ENCODE peak calls at places on chromosomes 12 and 14, in nine cellular contexts. One of them, this sample, is unnamed.

GRCh38 chr12:10690906-10691305 is 17.1 kb upstream of the STYK1 start:
- DNase-seq in OCI-LY7: no peak
- DNase-seq in lower leg skin: no peak
- DNase-seq in natural killer cell: no peak
- DNase-seq in SK-N-SH: no peak
- DNase-seq in fibroblast of mammary gland: no peak
- DNase-seq in GM06990: no peak
- DNase-seq in lung: no peak
- DNase-seq in PC-9: no peak
- DNase-seq in this sample: no peak

GRCh38 chr12:111546758-111547383 is 52.2 kb downstream of the ATXN2 start:
- DNase-seq in GM06990: no peak
- DNase-seq in lower leg skin: no peak
- DNase-seq in lung: no peak
- DNase-seq in natural killer cell: no peak
- DNase-seq in fibroblast of mammary gland: peak
- DNase-seq in PC-9: no peak
- DNase-seq in SK-N-SH: no peak
- DNase-seq in OCI-LY7: no peak
- DNase-seq in this sample: no peak

GRCh38 chr14:69648480-69649414 is 37.4 kb downstream of the SUSD6 start:
- DNase-seq in SK-N-SH: no peak
- DNase-seq in PC-9: peak
- DNase-seq in fibroblast of mammary gland: peak
- DNase-seq in GM06990: peak
- DNase-seq in natural killer cell: no peak
- DNase-seq in OCI-LY7: peak
- DNase-seq in lung: no peak
- DNase-seq in lower leg skin: no peak
- DNase-seq in this sample: no peak

GRCh38 chr12:91722072-91722471 is 423.6 kb downstream of the BTG1 start:
- DNase-seq in SK-N-SH: no peak
- DNase-seq in OCI-LY7: no peak
- DNase-seq in PC-9: no peak
- DNase-seq in natural killer cell: no peak
- DNase-seq in lower leg skin: no peak
- DNase-seq in fibroblast of mammary gland: peak
- DNase-seq in lung: no peak
- DNase-seq in GM06990: no peak
- DNase-seq in this sample: no peak

GRCh38 chr12:83408168-83408567 is 721.5 kb downstream of the TMTC2 start:
- DNase-seq in lung: no peak
- DNase-seq in lower leg skin: no peak
- DNase-seq in GM06990: no peak
- DNase-seq in OCI-LY7: no peak
- DNase-seq in fibroblast of mammary gland: no peak
- DNase-seq in SK-N-SH: no peak
- DNase-seq in natural killer cell: no peak
- DNase-seq in PC-9: no peak
- DNase-seq in this sample: no peak

GRCh38 chr14:94612174-94612573 is at the start of gene SERPINA3:
- DNase-seq in GM06990: no peak
- DNase-seq in lung: no peak
- DNase-seq in lower leg skin: no peak
- DNase-seq in fibroblast of mammary gland: peak
- DNase-seq in OCI-LY7: no peak
- DNase-seq in natural killer cell: no peak
- DNase-seq in PC-9: no peak
- DNase-seq in SK-N-SH: no peak
- DNase-seq in this sample: no peak

GRCh38 chr12:5244513-5244972 is 187.4 kb upstream of the NTF3 start:
- DNase-seq in SK-N-SH: no peak
- DNase-seq in natural killer cell: no peak
- DNase-seq in lower leg skin: no peak
- DNase-seq in lung: no peak
- DNase-seq in PC-9: no peak
- DNase-seq in GM06990: no peak
- DNase-seq in OCI-LY7: no peak
- DNase-seq in fibroblast of mammary gland: no peak
- DNase-seq in this sample: no peak

GRCh38 chr12:49236423-49236822 is 28.5 kb upstream of the TUBA1C start:
- DNase-seq in PC-9: no peak
- DNase-seq in GM06990: no peak
- DNase-seq in OCI-LY7: no peak
- DNase-seq in lung: no peak
- DNase-seq in lower leg skin: no peak
- DNase-seq in SK-N-SH: no peak
- DNase-seq in natural killer cell: no peak
- DNase-seq in fibroblast of mammary gland: peak
- DNase-seq in this sample: no peak

GRCh38 chr12:116201908-116202307 is 75.6 kb downstream of the MED13L start:
- DNase-seq in lower leg skin: no peak
- DNase-seq in PC-9: no peak
- DNase-seq in SK-N-SH: no peak
- DNase-seq in natural killer cell: no peak
- DNase-seq in GM06990: no peak
- DNase-seq in OCI-LY7: no peak
- DNase-seq in fibroblast of mammary gland: peak
- DNase-seq in lung: no peak
- DNase-seq in this sample: no peak

GRCh38 chr12:16602412-16602811 is 3.5 kb downstream of the LMO3 start:
- DNase-seq in lung: no peak
- DNase-seq in SK-N-SH: no peak
- DNase-seq in PC-9: no peak
- DNase-seq in natural killer cell: no peak
- DNase-seq in OCI-LY7: peak
- DNase-seq in fibroblast of mammary gland: no peak
- DNase-seq in lower leg skin: no peak
- DNase-seq in GM06990: no peak
- DNase-seq in this sample: no peak

GRCh38 chr14:105879503-105879866 is 353.1 kb downstream of the TMEM121 start:
- DNase-seq in fibroblast of mammary gland: no peak
- DNase-seq in lower leg skin: no peak
- DNase-seq in lung: no peak
- DNase-seq in natural killer cell: peak
- DNase-seq in PC-9: no peak
- DNase-seq in SK-N-SH: no peak
- DNase-seq in GM06990: no peak
- DNase-seq in OCI-LY7: no peak
- DNase-seq in this sample: no peak

GRCh38 chr14:74401504-74402241 is 24.3 kb downstream of the SYNDIG1L start:
- DNase-seq in lower leg skin: peak
- DNase-seq in GM06990: peak
- DNase-seq in PC-9: peak
- DNase-seq in lung: no peak
- DNase-seq in OCI-LY7: peak
- DNase-seq in natural killer cell: peak
- DNase-seq in SK-N-SH: peak
- DNase-seq in fibroblast of mammary gland: no peak
- DNase-seq in this sample: peak

GRCh38 chr12:101599311-101599710 is 4.5 kb downstream of the MYBPC1 start:
- DNase-seq in fibroblast of mammary gland: no peak
- DNase-seq in natural killer cell: no peak
- DNase-seq in GM06990: no peak
- DNase-seq in lower leg skin: no peak
- DNase-seq in SK-N-SH: no peak
- DNase-seq in lung: no peak
- DNase-seq in OCI-LY7: no peak
- DNase-seq in PC-9: peak
- DNase-seq in this sample: no peak

GRCh38 chr12:113299619-113300237 is 35.2 kb downstream of the SLC8B1 start:
- DNase-seq in lower leg skin: peak
- DNase-seq in fibroblast of mammary gland: peak
- DNase-seq in PC-9: peak
- DNase-seq in natural killer cell: no peak
- DNase-seq in lung: peak
- DNase-seq in SK-N-SH: peak
- DNase-seq in OCI-LY7: no peak
- DNase-seq in GM06990: no peak
- DNase-seq in this sample: no peak

GRCh38 chr12:121748218-121748570 is 35.6 kb downstream of the TMEM120B start:
- DNase-seq in natural killer cell: no peak
- DNase-seq in lung: no peak
- DNase-seq in OCI-LY7: no peak
- DNase-seq in GM06990: no peak
- DNase-seq in lower leg skin: no peak
- DNase-seq in fibroblast of mammary gland: no peak
- DNase-seq in SK-N-SH: no peak
- DNase-seq in PC-9: no peak
- DNase-seq in this sample: no peak

GRCh38 chr12:64611430-64612286 is 1.4 kb downstream of the RASSF3 start:
- DNase-seq in lung: peak
- DNase-seq in fibroblast of mammary gland: peak
- DNase-seq in natural killer cell: no peak
- DNase-seq in OCI-LY7: peak
- DNase-seq in lower leg skin: peak
- DNase-seq in PC-9: no peak
- DNase-seq in GM06990: no peak
- DNase-seq in SK-N-SH: peak
- DNase-seq in this sample: peak

GRCh38 chr12:102811125-102811737 is 105.8 kb downstream of the PAH start:
- DNase-seq in PC-9: no peak
- DNase-seq in natural killer cell: no peak
- DNase-seq in lung: no peak
- DNase-seq in OCI-LY7: peak
- DNase-seq in fibroblast of mammary gland: peak
- DNase-seq in lower leg skin: no peak
- DNase-seq in SK-N-SH: peak
- DNase-seq in GM06990: no peak
- DNase-seq in this sample: peak
- TF ChIP-seq CTCF in PC-9: peak
- TF ChIP-seq CTCF in natural killer cell: no peak
- TF ChIP-seq CTCF in lung: no peak
- TF ChIP-seq CTCF in OCI-LY7: peak
- TF ChIP-seq CTCF in fibroblast of mammary gland: peak
- TF ChIP-seq CTCF in lower leg skin: no peak
- TF ChIP-seq CTCF in SK-N-SH: peak
- TF ChIP-seq CTCF in GM06990: peak
- TF ChIP-seq CTCF in this sample: peak

DNA sequence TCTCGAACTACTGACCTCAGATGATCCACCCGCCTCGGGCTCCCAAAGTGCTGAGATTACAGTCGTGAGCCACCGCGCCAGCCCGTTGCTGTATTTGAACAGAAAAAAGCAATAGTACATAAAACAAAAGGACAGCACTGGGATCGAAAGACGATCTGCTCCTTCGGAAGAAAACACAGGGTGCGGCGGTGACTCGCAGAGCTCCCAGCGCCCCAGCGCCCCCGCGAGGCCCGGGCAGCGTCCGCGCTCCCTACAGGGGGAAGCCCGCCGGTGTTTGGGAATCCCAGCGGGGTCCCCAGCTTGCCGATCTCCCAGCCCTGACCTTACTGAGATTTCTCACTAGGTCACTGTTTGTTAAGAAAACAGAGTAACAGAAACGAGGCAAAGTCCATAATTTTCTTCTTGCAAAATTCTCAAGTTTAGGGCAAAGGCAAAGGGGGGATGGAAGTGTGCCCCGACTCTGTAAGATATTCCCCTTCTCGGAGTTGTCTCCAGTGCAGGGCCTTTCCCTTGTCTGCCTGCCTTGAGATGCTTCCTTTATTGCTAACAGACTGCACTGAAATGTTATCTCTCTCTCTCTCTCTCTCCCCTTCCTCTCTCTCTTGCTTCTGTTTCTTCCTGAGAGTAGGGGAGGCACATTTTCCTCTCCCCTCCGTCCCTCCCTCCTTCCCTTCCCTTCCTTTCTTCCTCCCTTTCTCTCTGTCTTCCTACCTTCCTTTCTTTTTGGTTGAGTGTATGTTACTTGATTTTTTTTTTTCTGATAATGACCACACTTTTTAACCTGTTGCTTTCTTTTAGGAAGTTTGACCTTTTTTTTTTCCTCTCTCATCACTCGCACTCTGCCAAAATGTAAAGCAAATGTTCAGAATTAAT is 92.0 kb downstream of the TMEM30B start:
- DNase-seq in lower leg skin: peak
- DNase-seq in SK-N-SH: peak
- DNase-seq in lung: peak
- DNase-seq in PC-9: peak
- DNase-seq in GM06990: peak
- DNase-seq in fibroblast of mammary gland: peak
- DNase-seq in natural killer cell: no peak
- DNase-seq in OCI-LY7: no peak
- DNase-seq in this sample: peak
- TF ChIP-seq CTCF in lower leg skin: no peak
- TF ChIP-seq CTCF in SK-N-SH: peak
- TF ChIP-seq CTCF in lung: no peak
- TF ChIP-seq CTCF in PC-9: peak
- TF ChIP-seq CTCF in GM06990: peak
- TF ChIP-seq CTCF in fibroblast of mammary gland: peak
- TF ChIP-seq CTCF in natural killer cell: no peak
- TF ChIP-seq CTCF in OCI-LY7: no peak
- TF ChIP-seq CTCF in this sample: no peak

DNA sequence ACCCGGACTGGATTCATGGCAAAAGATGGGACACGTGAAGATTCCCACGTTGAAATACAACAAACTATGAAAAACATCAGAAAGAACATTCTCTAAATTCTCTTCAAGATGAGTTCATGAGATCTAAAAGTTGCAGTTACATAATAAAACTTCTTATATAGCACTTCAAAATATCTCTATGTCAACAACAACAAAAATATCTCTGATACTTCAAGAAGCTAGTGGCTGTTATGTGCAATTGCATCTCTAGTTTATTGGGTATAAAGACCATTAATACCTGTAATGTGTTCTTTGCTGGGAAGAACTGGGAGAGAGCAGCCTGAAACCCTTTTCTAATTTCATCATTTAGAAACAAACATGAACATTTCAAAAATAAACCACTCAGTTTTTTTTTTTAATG is 69.2 kb upstream of the RGS6 start:
- DNase-seq in lower leg skin: no peak
- DNase-seq in SK-N-SH: no peak
- DNase-seq in lung: no peak
- DNase-seq in OCI-LY7: no peak
- DNase-seq in fibroblast of mammary gland: no peak
- DNase-seq in natural killer cell: no peak
- DNase-seq in PC-9: no peak
- DNase-seq in GM06990: no peak
- DNase-seq in this sample: no peak
- TF ChIP-seq CTCF in lower leg skin: no peak
- TF ChIP-seq CTCF in SK-N-SH: peak
- TF ChIP-seq CTCF in lung: no peak
- TF ChIP-seq CTCF in OCI-LY7: peak
- TF ChIP-seq CTCF in fibroblast of mammary gland: peak
- TF ChIP-seq CTCF in natural killer cell: no peak
- TF ChIP-seq CTCF in PC-9: peak
- TF ChIP-seq CTCF in GM06990: no peak
- TF ChIP-seq CTCF in this sample: peak

DNA sequence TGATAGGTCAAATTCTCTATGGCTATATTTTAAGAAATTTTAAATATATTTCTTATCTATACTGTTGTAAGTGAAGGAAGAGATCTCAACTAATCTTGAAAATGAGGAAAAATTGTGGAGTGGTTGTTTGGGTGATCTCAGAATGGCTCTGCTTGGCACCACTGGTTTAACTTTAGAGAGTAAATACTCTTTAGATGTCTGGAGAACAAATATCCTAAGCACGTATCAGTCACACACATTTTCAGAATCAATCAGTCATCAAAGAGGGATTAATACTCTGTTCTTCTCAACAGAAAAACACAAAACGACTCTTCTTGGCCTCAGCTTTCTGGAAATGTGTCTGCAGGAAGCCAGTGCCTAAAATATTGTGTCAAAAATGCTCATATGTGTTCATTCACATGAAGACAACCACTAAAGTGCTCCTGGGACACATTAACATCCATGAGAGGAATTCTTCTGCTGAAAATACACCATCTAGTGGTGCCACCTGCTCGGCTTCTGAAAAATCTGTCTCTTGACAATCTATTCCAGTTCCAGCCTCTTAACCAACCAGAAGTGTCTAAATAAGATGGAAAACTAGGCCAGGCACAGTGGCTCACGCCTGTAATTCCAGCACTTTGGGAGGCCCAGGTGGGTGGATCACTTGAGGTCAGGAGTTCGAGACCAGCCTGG is 81.1 kb upstream of the CCDC198 start:
- DNase-seq in lung: no peak
- DNase-seq in fibroblast of mammary gland: peak
- DNase-seq in GM06990: no peak
- DNase-seq in lower leg skin: no peak
- DNase-seq in OCI-LY7: no peak
- DNase-seq in PC-9: no peak
- DNase-seq in SK-N-SH: no peak
- DNase-seq in natural killer cell: no peak
- DNase-seq in this sample: no peak
- TF ChIP-seq CTCF in lung: no peak
- TF ChIP-seq CTCF in fibroblast of mammary gland: peak
- TF ChIP-seq CTCF in GM06990: no peak
- TF ChIP-seq CTCF in lower leg skin: no peak
- TF ChIP-seq CTCF in OCI-LY7: peak
- TF ChIP-seq CTCF in PC-9: no peak
- TF ChIP-seq CTCF in SK-N-SH: no peak
- TF ChIP-seq CTCF in natural killer cell: no peak
- TF ChIP-seq CTCF in this sample: no peak

This sample was measured in endothelial cell.